ENCODE peak calls at places on chromosomes 13 and 19, in six cellular contexts. N, D, E, L, C and Z are unnamed samples.
A peak's percentile ranks its signal among the peaks of the same experiment; 100 is the strongest.

GRCh38 chr13:91357613-91358383 is 10.3 kb downstream of the MIR17HG start:
- DNase-seq in N (no peak), D (no peak), E (no peak), L (no peak), C (no peak), Z (no peak)

GRCh38 chr13:53732664-53733063 is 704.1 kb downstream of the OLFM4 start:
- DNase-seq in N (no peak), D (peak; percentile 10), E (no peak), L (no peak), C (no peak), Z (no peak)

GRCh38 chr19:58097349-58097748 is 682 bp downstream of the ZSCAN18 start:
- DNase-seq in N (no peak), D (no peak), E (no peak), L (no peak), C (no peak), Z (no peak)

GRCh38 chr13:86052141-86052540 is 252.9 kb upstream of the SLITRK6 start:
- DNase-seq in N (no peak), D (no peak), E (no peak), L (no peak), C (no peak), Z (no peak)

GRCh38 chr19:15249912-15250634 is 17.8 kb upstream of the EPHX3 start:
- DNase-seq in N (no peak), D (peak; percentile 41), E (peak; percentile 35), L (peak; percentile 68), C (peak; percentile 61), Z (no peak)

GRCh38 chr13:99614465-99614885 is 113.2 kb downstream of the TM9SF2 start:
- DNase-seq in N (peak; percentile 25), D (peak; percentile 45), E (no peak), L (no peak), C (peak; percentile 53), Z (peak; percentile 85)

GRCh38 chr19:23415561-23416191 is 20.4 kb upstream of the ZNF91 start:
- DNase-seq in N (peak; percentile 86), D (no peak), E (peak; percentile 35), L (no peak), C (peak; percentile 63), Z (no peak)

GRCh38 chr19:35044317-35045117 is 3.0 kb downstream of the HPN start:
- DNase-seq in N (peak; percentile 62), D (peak; percentile 76), E (peak; percentile 41), L (peak; percentile 50), C (peak; percentile 78), Z (no peak)

GRCh38 chr13:41905600-41906254 is 55.2 kb downstream of the VWA8 start:
- DNase-seq in N (no peak), D (no peak), E (no peak), L (no peak), C (no peak), Z (no peak)

GRCh38 chr13:110652755-110653154 is 37.4 kb downstream of the NAXD start:
- DNase-seq in N (no peak), D (no peak), E (no peak), L (no peak), C (no peak), Z (no peak)

GRCh38 chr19:53055117-53055516 is 10.6 kb downstream of the ERVV-2 start:
- DNase-seq in N (no peak), D (no peak), E (peak; percentile 31), L (no peak), C (no peak), Z (no peak)

GRCh38 chr19:46423194-46423593 is 5.5 kb downstream of the PNMA8C start:
- DNase-seq in N (no peak), D (no peak), E (no peak), L (no peak), C (no peak), Z (no peak)

GRCh38 chr13:63614874-63615612 is 2199.4 kb upstream of the PCDH20 start:
- DNase-seq in N (no peak), D (no peak), E (no peak), L (no peak), C (no peak), Z (no peak)

GRCh38 chr19:14142262-14143190 is 6.1 kb upstream of the ASF1B start:
- DNase-seq in N (no peak), D (no peak), E (no peak), L (no peak), C (no peak), Z (no peak)

DNA sequence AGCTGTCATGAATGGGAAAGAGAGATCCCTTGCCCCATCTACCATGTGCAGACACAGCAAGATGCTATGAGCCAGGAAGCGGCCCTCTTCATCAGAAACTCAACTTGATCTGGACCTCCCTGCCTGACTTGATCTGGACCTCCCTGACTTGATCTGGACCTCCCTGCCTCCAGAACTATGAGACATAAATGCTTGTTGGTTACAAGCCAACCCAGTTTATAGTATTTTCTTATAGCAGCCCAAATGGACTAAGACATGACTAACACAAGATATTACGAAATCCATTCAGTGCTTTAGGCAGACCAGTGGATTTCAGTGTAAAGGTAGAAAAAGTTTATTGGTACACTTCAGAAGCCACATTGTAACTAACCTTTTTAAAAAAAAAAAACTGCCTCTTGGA is 15.6 kb downstream of the PCID2 start:
- DNase-seq in N (no peak), D (no peak), E (no peak), L (no peak), C (no peak), Z (no peak)
- H3K27ac ChIP-seq in N (no peak overlapping the region), D (no peak overlapping the region), E (no peak overlapping the region), L (no peak overlapping the region), C (no peak overlapping the region), Z (no peak overlapping the region)

GRCh38 chr19:1849132-1849474 is 820 bp upstream of the REXO1 start:
- DNase-seq in N (no peak), D (no peak), E (no peak), L (no peak), C (no peak), Z (no peak)

GRCh38 chr19:1847348-1847683 is 967 bp downstream of the REXO1 start:
- DNase-seq in N (no peak), D (no peak), E (no peak), L (no peak), C (no peak), Z (no peak)

GRCh38 chr19:1848399-1849131 is at the start of gene REXO1:
- DNase-seq in N (peak; percentile 98), D (peak; percentile 98), E (peak; percentile 98), L (peak; percentile 95), C (peak; percentile 97), Z (peak; percentile 94)

GRCh38 chr19:1846517-1847205 is 1.6 kb downstream of the REXO1 start:
- DNase-seq in N (no peak), D (no peak), E (no peak), L (no peak), C (no peak), Z (peak; percentile 56)

GRCh38 chr19:1847684-1848398 is 442 bp downstream of the REXO1 start:
- DNase-seq in N (peak; percentile 61), D (no peak), E (peak; percentile 11), L (no peak), C (peak; percentile 66), Z (peak; percentile 60)
- TF ChIP-seq POLR2A in N (peak; percentile 36), D (no peak), E (no peak), L (no peak), C (no peak), Z (no peak)

GRCh38 chr19:32638625-32639024 is 36.4 kb downstream of the ANKRD27 start:
- DNase-seq in N (no peak), D (no peak), E (no peak), L (no peak), C (no peak), Z (no peak)
- H3K27ac ChIP-seq in N (no peak overlapping the region), D (no peak overlapping the region), E (no peak overlapping the region), L (no peak overlapping the region), C (no peak overlapping the region), Z (no peak overlapping the region)

GRCh38 chr19:4913996-4914735 is 4.9 kb downstream of the UHRF1 start:
- DNase-seq in N (peak; percentile 17), D (no peak), E (no peak), L (no peak), C (no peak), Z (no peak)

GRCh38 chr19:4911314-4911713 is 2.0 kb downstream of the UHRF1 start:
- DNase-seq in N (no peak), D (no peak), E (no peak), L (no peak), C (no peak), Z (no peak)

GRCh38 chr19:4909897-4910593 is 744 bp downstream of the UHRF1 start:
- DNase-seq in N (peak; percentile 92), D (peak; percentile 88), E (peak; percentile 90), L (peak; percentile 91), C (peak; percentile 97), Z (peak; percentile 92)

GRCh38 chr19:4910594-4911273 is 1.4 kb downstream of the UHRF1 start:
- DNase-seq in N (peak; percentile 31), D (no peak), E (no peak), L (no peak), C (no peak), Z (no peak)

GRCh38 chr19:4911786-4912672 is 2.7 kb downstream of the UHRF1 start:
- DNase-seq in N (peak; percentile 64), D (peak; percentile 49), E (peak; percentile 54), L (peak; percentile 60), C (peak; percentile 63), Z (no peak)
- TF ChIP-seq POLR2A in N (no peak), D (no peak), E (no peak), L (no peak), C (no peak), Z (no peak)

DNA sequence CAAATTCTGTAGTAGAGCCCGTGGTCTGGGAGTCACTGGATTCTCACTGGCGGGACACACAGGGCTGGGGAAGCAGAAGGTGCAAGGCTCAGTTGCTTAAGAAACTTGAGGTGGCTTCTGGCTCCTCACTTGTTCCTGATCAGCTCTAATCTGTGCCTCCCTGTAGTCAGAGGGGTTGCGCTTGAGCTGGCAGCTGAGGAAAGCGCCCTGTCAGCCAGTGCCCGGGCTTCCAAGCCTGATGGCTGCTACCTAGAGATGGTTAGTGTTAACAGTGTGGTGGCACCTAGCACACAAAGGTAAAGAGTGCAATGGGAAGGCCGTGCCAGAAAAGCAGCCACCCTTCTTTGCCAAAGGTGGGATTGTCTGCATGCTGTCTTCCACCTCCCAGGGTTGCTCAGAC is 8.8 kb downstream of the HNRNPM start:
- DNase-seq in N (no peak), D (no peak), E (peak; percentile 53), L (no peak), C (no peak), Z (no peak)
- H3K27ac ChIP-seq in N (no peak overlapping the region), D (no peak overlapping the region), E (no peak overlapping the region), L (no peak overlapping the region), C (no peak overlapping the region), Z (no peak overlapping the region)

GRCh38 chr19:50205681-50206138 is 2.3 kb downstream of the MYH14 start:
- DNase-seq in N (peak; percentile 91), D (peak; percentile 50), E (peak; percentile 78), L (no peak), C (no peak), Z (peak; percentile 39)

GRCh38 chr19:50204081-50204428 is 633 bp downstream of the MYH14 start:
- DNase-seq in N (no peak), D (no peak), E (no peak), L (no peak), C (no peak), Z (no peak)

GRCh38 chr19:50203281-50204080 is at the start of gene MYH14:
- DNase-seq in N (peak; percentile 93), D (peak; percentile 96), E (peak; percentile 98), L (peak; percentile 54), C (peak; percentile 90), Z (peak; percentile 95)

GRCh38 chr19:50206191-50206590 is 2.8 kb downstream of the MYH14 start:
- DNase-seq in N (peak; percentile 58), D (no peak), E (no peak), L (no peak), C (no peak), Z (no peak)

GRCh38 chr19:50204811-50205675 is 1.6 kb downstream of the MYH14 start:
- DNase-seq in N (peak; percentile 95), D (peak; percentile 91), E (peak; percentile 96), L (no peak), C (peak; percentile 41), Z (peak; percentile 94)
- TF ChIP-seq POLR2A in N (no peak), D (peak; percentile 60), E (peak; percentile 85), L (no peak), C (no peak), Z (peak; percentile 42)

GRCh38 chr19:7916908-7917291 is 2.3 kb downstream of the TGFBR3L start:
- DNase-seq in N (no peak), D (no peak), E (no peak), L (no peak), C (no peak), Z (no peak)
- H3K27ac ChIP-seq in N (no peak overlapping the region), D (no peak overlapping the region), E (no peak overlapping the region), L (no peak overlapping the region), C (no peak overlapping the region), Z (no peak overlapping the region)